ENCODE peak calls at places on chromosomes 7 and 10, in four cellular contexts. One of them, this sample, is unnamed.

GRCh38 chr10:99661370-99661749 is 2.1 kb downstream of the ENTPD7 start:
- DNase-seq in WERI-Rb-1: no peak
- DNase-seq in effector memory CD4-positive, alpha-beta T cell: no peak
- DNase-seq in dermis blood vessel endothelial cell: peak; percentile 71
- DNase-seq in this sample: no peak

GRCh38 chr10:116888380-116889055 is 39.2 kb downstream of the ENO4 start:
- DNase-seq in WERI-Rb-1: no peak
- DNase-seq in effector memory CD4-positive, alpha-beta T cell: no peak
- DNase-seq in dermis blood vessel endothelial cell: peak; percentile 71
- DNase-seq in this sample: no peak

GRCh38 chr7:139153832-139154231 is 44.3 kb upstream of the ZC3HAV1 start:
- DNase-seq in WERI-Rb-1: no peak
- DNase-seq in effector memory CD4-positive, alpha-beta T cell: no peak
- DNase-seq in dermis blood vessel endothelial cell: peak; percentile 79
- DNase-seq in this sample: no peak

GRCh38 chr10:23516530-23516929 is 77.7 kb downstream of the OTUD1 start:
- DNase-seq in WERI-Rb-1: no peak
- DNase-seq in effector memory CD4-positive, alpha-beta T cell: no peak
- DNase-seq in dermis blood vessel endothelial cell: no peak
- DNase-seq in this sample: no peak

GRCh38 chr10:36147529-36147928 is 505.4 kb upstream of the FZD8 start:
- DNase-seq in WERI-Rb-1: no peak
- DNase-seq in effector memory CD4-positive, alpha-beta T cell: no peak
- DNase-seq in dermis blood vessel endothelial cell: no peak
- DNase-seq in this sample: no peak

GRCh38 chr10:132912685-132913558 is 29.4 kb downstream of the CFAP46 start:
- DNase-seq in WERI-Rb-1: no peak
- DNase-seq in effector memory CD4-positive, alpha-beta T cell: no peak
- DNase-seq in dermis blood vessel endothelial cell: no peak
- DNase-seq in this sample: no peak

GRCh38 chr7:110224643-110225042 is 866.3 kb upstream of the LRRN3 start:
- DNase-seq in WERI-Rb-1: no peak
- DNase-seq in effector memory CD4-positive, alpha-beta T cell: no peak
- DNase-seq in dermis blood vessel endothelial cell: no peak
- DNase-seq in this sample: no peak

GRCh38 chr7:5500056-5500776 is 76.6 kb upstream of the TNRC18 start:
- DNase-seq in WERI-Rb-1: no peak
- DNase-seq in effector memory CD4-positive, alpha-beta T cell: no peak
- DNase-seq in dermis blood vessel endothelial cell: no peak
- DNase-seq in this sample: no peak

GRCh38 chr10:78802866-78803265 is 265.9 kb upstream of the ZMIZ1 start:
- DNase-seq in WERI-Rb-1: peak; percentile 12
- DNase-seq in effector memory CD4-positive, alpha-beta T cell: no peak
- DNase-seq in dermis blood vessel endothelial cell: peak; percentile 4
- DNase-seq in this sample: no peak

GRCh38 chr10:7391748-7392147 is 19.1 kb downstream of the SFMBT2 start:
- DNase-seq in WERI-Rb-1: no peak
- DNase-seq in effector memory CD4-positive, alpha-beta T cell: no peak
- DNase-seq in dermis blood vessel endothelial cell: no peak
- DNase-seq in this sample: no peak

GRCh38 chr10:11515596-11516418 is 95.6 kb downstream of the USP6NL start:
- DNase-seq in WERI-Rb-1: peak; percentile 19
- DNase-seq in effector memory CD4-positive, alpha-beta T cell: peak; percentile 28
- DNase-seq in dermis blood vessel endothelial cell: peak; percentile 81
- DNase-seq in this sample: peak; percentile 17

GRCh38 chr7:124480074-124480820 is 285.3 kb downstream of the GPR37 start:
- DNase-seq in WERI-Rb-1: no peak
- DNase-seq in effector memory CD4-positive, alpha-beta T cell: no peak
- DNase-seq in dermis blood vessel endothelial cell: no peak
- DNase-seq in this sample: no peak

This sample was measured in T-helper 1 cell.